ENCODE peak calls at places on chromosomes 7 and 10, in four cellular contexts. D is H1, T is K562, M is HCT116. I is an unnamed sample.

GRCh38 chr10:128178319-128178937 is 52.2 kb upstream of the MKI67 start:
- DNase-seq in D (peak), T (peak), M (peak), I (peak)

GRCh38 chr7:16644987-16645592 is 464 bp downstream of the ANKMY2 start:
- DNase-seq in D (no peak), T (peak), M (no peak), I (peak)

GRCh38 chr7:916291-916941 is 38.1 kb downstream of the ADAP1 start:
- DNase-seq in D (no peak), T (no peak), M (no peak), I (peak)

GRCh38 chr7:20351901-20352300 is 21.2 kb downstream of the ITGB8 start:
- DNase-seq in D (no peak), T (no peak), M (no peak), I (no peak)

GRCh38 chr7:351256-351655 is 61.3 kb downstream of the FOXL3 start:
- DNase-seq in D (no peak), T (no peak), M (no peak), I (no peak)

GRCh38 chr7:93147358-93147757 is 827 bp downstream of the SAMD9L start:
- DNase-seq in D (no peak), T (no peak), M (no peak), I (no peak)

GRCh38 chr10:115963848-115964247 is 309.2 kb downstream of the GFRA1 start:
- DNase-seq in D (no peak), T (no peak), M (no peak), I (no peak)

GRCh38 chr10:50417906-50418697 is 166.8 kb upstream of the ASAH2 start:
- DNase-seq in D (peak), T (peak), M (peak), I (peak)

GRCh38 chr10:73054286-73054685 is 42.4 kb downstream of the P4HA1 start:
- DNase-seq in D (no peak), T (no peak), M (no peak), I (no peak)

GRCh38 chr10:50480054-50481007 is 143.4 kb downstream of the SGMS1 start:
- DNase-seq in D (no peak), T (no peak), M (no peak), I (no peak)

GRCh38 chr7:27113991-27114866 is 11.7 kb upstream of the HOXA2 start:
- DNase-seq in D (no peak), T (peak), M (no peak), I (peak)

GRCh38 chr10:124063736-124064135 is 29.7 kb downstream of the CHST15 start:
- DNase-seq in D (no peak), T (no peak), M (no peak), I (no peak)

GRCh38 chr10:109889867-109890266 is 33.4 kb downstream of the XPNPEP1 start:
- DNase-seq in D (no peak), T (peak), M (no peak), I (no peak)

GRCh38 chr7:16743207-16743606 is 10.3 kb upstream of the TSPAN13 start:
- DNase-seq in D (no peak), T (no peak), M (no peak), I (no peak)

GRCh38 chr7:122487131-122487530 is 182.6 kb upstream of the FEZF1 start:
- DNase-seq in D (no peak), T (no peak), M (no peak), I (no peak)

GRCh38 chr7:102431617-102432298 is 1.6 kb upstream of the ORAI2 start:
- DNase-seq in D (no peak), T (no peak), M (no peak), I (no peak)

GRCh38 chr10:101939273-101939635 is 95.7 kb upstream of the KCNIP2 start:
- DNase-seq in D (no peak), T (no peak), M (peak), I (no peak)

GRCh38 chr7:25839084-25839769 is 312.8 kb upstream of the NFE2L3 start:
- DNase-seq in D (no peak), T (peak), M (no peak), I (no peak)

GRCh38 chr7:46173526-46174191 is 252.6 kb upstream of the IGFBP3 start:
- DNase-seq in D (no peak), T (no peak), M (no peak), I (no peak)

GRCh38 chr10:132351611-132352010 is 19.6 kb downstream of the LRRC27 start:
- DNase-seq in D (no peak), T (no peak), M (no peak), I (no peak)

GRCh38 chr7:99560834-99561734 is 2.6 kb downstream of the ZNF655 start:
- DNase-seq in D (no peak), T (no peak), M (no peak), I (no peak)

GRCh38 chr7:99562832-99563231 is 4.4 kb downstream of the ZNF655 start:
- DNase-seq in D (no peak), T (peak), M (peak), I (no peak)

GRCh38 chr7:99561735-99562051 is 3.3 kb downstream of the ZNF655 start:
- DNase-seq in D (no peak), T (no peak), M (no peak), I (no peak)

GRCh38 chr7:99562114-99562784 is 3.8 kb downstream of the ZNF655 start:
- DNase-seq in D (no peak), T (no peak), M (no peak), I (no peak)

GRCh38 chr7:99563650-99564049 is 5.2 kb downstream of the ZNF655 start:
- DNase-seq in D (no peak), T (no peak), M (no peak), I (no peak)
- TF ChIP-seq JUND in D (no peak), T (no peak), M (no peak), I (peak)

GRCh38 chr10:103587073-103587472 is 93.6 kb downstream of the NEURL1 start:
- DNase-seq in D (no peak), T (no peak), M (no peak), I (no peak)

GRCh38 chr10:103585011-103585405 is 91.5 kb downstream of the NEURL1 start:
- DNase-seq in D (no peak), T (no peak), M (no peak), I (no peak)

GRCh38 chr10:103583871-103584215 is 90.3 kb downstream of the NEURL1 start:
- DNase-seq in D (no peak), T (no peak), M (no peak), I (no peak)

GRCh38 chr10:103582331-103583123 is 89.0 kb downstream of the NEURL1 start:
- DNase-seq in D (no peak), T (no peak), M (no peak), I (no peak)

DNA sequence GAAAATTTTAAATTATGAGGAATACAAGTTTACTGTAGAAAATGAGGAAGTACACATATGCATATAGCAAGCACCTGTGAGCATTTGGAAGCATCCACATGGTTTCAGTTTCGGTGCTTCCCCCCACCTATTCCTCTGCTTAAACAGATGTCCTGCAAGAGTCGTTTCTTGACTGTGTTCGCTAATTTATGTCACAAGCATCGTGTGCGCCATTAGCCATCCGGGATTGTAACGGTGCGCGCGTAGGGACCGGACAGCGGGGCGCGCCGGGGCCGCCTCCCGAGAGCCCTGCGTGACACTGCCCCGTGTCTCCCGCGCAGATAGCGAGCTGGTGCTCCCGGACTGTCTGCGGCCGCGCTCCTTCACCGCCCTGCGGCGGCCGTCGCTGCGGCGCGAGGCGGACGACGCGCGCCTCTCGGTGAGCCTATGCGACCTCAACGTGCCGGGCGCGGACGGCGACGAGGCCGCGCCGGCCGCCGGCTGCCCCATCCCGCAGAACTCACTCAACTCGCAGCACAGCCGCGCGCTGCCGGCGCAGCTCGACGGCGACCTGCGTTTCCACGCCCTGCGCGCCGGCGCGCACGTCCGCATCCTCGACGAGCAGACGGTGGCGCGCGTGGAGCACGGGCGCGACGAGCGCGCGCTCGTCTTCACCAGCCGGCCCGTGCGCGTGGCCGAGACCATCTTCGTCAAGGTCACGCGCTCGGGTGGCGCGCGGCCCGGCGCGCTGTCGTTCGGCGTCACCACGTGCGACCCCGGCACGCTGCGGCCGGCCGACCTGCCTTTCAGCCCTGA is 90.9 kb downstream of the NEURL1 start:
- DNase-seq in D (no peak), T (no peak), M (no peak), I (no peak)
- TF ChIP-seq JUND in D (no peak), T (no peak), M (no peak), I (no peak)

GRCh38 chr7:149692557-149692982 is 80.8 kb downstream of the ZNF467 start:
- DNase-seq in D (no peak), T (no peak), M (no peak), I (peak)

GRCh38 chr7:149689591-149689845 is 83.9 kb downstream of the ZNF467 start:
- DNase-seq in D (no peak), T (no peak), M (no peak), I (no peak)

GRCh38 chr7:149688836-149689590 is 84.4 kb downstream of the ZNF467 start:
- DNase-seq in D (no peak), T (no peak), M (no peak), I (no peak)

GRCh38 chr7:149692056-149692455 is 81.3 kb downstream of the ZNF467 start:
- DNase-seq in D (no peak), T (no peak), M (no peak), I (no peak)

DNA sequence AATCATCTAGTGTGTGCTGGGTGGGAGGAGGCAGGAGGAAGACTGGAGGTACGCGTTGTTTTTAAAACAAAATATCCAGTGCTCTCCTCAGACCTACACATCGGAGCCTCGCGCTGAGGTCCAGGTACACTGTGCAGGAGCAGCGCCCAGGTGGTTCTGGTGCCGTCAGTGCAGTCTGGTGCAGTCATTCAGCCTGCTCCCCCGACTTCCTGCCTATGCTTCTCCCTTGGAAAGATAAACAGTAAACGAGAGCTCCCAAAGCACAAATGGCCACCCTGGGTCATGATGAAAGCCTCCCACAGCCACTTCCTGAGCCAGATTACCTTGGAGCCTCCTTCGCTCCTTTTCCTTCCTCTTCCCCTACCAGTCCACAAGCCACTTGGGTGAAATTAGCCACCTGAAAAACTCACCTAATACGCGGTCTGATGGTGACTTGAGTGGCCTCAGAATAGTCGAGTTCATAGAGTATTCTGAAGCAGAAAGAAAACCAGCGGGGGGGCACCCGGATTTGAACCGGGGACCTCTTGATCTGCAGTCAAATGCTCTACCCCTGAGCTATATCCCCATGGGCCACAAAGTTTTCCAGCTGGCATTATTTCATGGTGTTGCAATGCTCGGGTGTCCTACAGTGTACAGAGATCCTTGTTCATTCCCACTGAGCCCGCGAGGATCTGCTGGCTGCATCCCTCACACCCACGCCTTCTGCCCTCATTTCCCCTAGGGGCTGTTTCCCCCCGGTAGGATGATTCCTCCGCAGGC is 82.5 kb downstream of the ZNF467 start:
- DNase-seq in D (peak), T (peak), M (peak), I (peak)
- TF ChIP-seq JUND in D (no peak), T (peak), M (no peak), I (no peak)

DNA sequence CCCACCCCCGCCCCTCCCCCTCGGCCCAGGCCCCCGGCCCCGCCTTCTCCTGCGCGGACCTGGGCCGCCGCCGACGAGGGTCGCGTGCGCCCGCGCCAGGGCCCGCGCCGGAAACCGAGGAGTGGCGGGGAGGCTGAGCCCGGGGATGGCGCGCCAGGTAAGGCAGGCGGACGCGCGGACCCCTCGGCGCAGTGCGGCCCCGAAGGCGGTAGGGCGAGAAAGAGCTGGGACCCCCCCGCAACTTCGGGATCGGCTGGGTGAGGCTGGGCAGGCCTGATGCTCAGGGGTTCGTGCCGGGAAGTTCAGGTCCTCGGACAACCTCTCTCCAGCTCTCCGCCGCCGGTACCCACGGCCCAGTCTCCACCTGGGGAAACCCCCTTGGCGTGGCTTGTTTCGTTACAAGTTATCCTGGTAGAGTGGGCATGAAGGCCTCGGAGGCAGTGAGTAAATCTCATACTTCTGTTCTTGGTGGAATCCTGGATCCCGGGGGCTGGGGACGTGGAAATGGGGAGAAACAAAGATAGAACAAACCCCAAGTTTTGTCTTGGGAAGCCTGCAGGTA is 58.4 kb downstream of the ZNF467 start:
- DNase-seq in D (no peak), T (no peak), M (no peak), I (no peak)
- TF ChIP-seq JUND in D (no peak), T (no peak), M (no peak), I (no peak)

GRCh38 chr10:61890881-61891409 is 10.6 kb upstream of the ARID5B start:
- DNase-seq in D (no peak), T (no peak), M (no peak), I (no peak)

GRCh38 chr10:61890430-61890829 is 11.1 kb upstream of the ARID5B start:
- DNase-seq in D (no peak), T (no peak), M (no peak), I (no peak)

GRCh38 chr10:61887772-61888171 is 13.7 kb upstream of the ARID5B start:
- DNase-seq in D (no peak), T (no peak), M (no peak), I (no peak)

GRCh38 chr10:61891911-61892310 is 9.6 kb upstream of the ARID5B start:
- DNase-seq in D (no peak), T (no peak), M (no peak), I (no peak)

GRCh38 chr10:61888744-61889143 is 12.8 kb upstream of the ARID5B start:
- DNase-seq in D (no peak), T (no peak), M (no peak), I (no peak)
- TF ChIP-seq JUND in D (no peak), T (no peak), M (no peak), I (no peak)

GRCh38 chr10:88990528-88991160 is at the start of gene FAS:
- DNase-seq in D (no peak), T (no peak), M (peak), I (peak)

GRCh38 chr10:88992945-88993537 is 2.4 kb downstream of the FAS start:
- DNase-seq in D (no peak), T (no peak), M (no peak), I (no peak)

GRCh38 chr10:88991900-88992237 is 1.3 kb downstream of the FAS start:
- DNase-seq in D (no peak), T (no peak), M (no peak), I (no peak)

GRCh38 chr10:88989824-88990527 is 622 bp upstream of the FAS start:
- DNase-seq in D (no peak), T (no peak), M (no peak), I (no peak)

GRCh38 chr10:88991161-88991899 is 732 bp downstream of the FAS start:
- DNase-seq in D (no peak), T (peak), M (peak), I (peak)
- TF ChIP-seq JUND in D (no peak), T (no peak), M (no peak), I (no peak)

DNA sequence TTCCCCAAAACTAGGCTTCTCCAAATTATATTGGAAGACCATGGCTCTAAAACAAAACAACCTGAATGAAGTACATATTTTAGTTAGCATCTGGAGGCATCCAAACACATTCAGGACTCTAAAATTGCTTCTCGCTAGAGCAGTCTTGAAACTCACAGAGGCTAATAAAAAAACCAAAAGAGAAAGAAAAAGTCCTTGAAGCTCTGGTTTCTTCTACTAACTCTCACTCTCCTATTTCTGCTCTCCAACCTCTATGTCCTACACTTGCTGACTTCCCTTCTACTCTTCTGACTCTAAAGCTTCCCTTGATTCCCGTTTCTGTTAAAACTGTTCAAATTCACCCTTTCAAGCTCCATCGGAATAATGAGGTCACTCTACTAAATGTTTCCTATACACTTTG is 370.7 kb upstream of the HPS1 start:
- DNase-seq in D (no peak), T (no peak), M (no peak), I (no peak)
- TF ChIP-seq JUND in D (no peak), T (no peak), M (no peak), I (no peak)

GRCh38 chr10:49173201-49173772 is 14.9 kb downstream of the TMEM273 start:
- DNase-seq in D (no peak), T (peak), M (no peak), I (no peak)
- TF ChIP-seq JUND in D (no peak), T (peak), M (no peak), I (no peak)

GRCh38 chr10:35912615-35913170 is 270.6 kb upstream of the FZD8 start:
- DNase-seq in D (no peak), T (no peak), M (no peak), I (no peak)
- TF ChIP-seq JUND in D (no peak), T (no peak), M (no peak), I (no peak)

DNA sequence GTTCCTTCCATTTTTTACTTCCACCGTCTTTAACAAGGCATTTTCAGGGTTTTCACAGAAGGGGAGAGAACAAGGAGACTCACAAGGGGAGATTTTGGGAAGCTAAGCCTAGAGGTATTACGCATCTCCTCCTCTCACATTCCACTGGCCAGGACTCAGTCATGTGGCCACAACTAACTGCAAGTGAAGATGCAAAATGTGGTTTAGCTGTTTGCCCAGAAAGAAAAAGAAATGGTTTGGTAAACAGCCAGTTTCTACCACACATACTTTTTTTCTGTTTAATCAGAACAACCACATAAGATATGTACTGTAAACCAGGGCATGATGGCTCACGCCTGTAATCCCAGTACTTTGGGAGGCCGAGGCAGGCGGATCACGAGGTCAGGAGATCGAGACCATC is 21.4 kb upstream of the HELLS start:
- DNase-seq in D (no peak), T (no peak), M (no peak), I (no peak)
- TF ChIP-seq JUND in D (no peak), T (no peak), M (no peak), I (no peak)